ENCODE peak calls at places on chromosomes 2 and 18, in seven cellular contexts. B is SK-N-SH, Y is HCT116, V is HepG2, L is GM12878, M is K562, E is H1. K is an unnamed sample.

GRCh38 chr2:33426666-33427231 is 49.7 kb upstream of the RASGRP3 start:
- DNase-seq in L (no peak), V (peak; percentile 23), E (no peak), B (no peak), Y (no peak), M (no peak), K (peak; percentile 70)

GRCh38 chr18:26383454-26384270 is 157.4 kb downstream of the TAF4B start:
- DNase-seq in Y (peak; percentile 52), E (no peak), M (peak; percentile 48), B (peak; percentile 40), V (peak; percentile 35), L (peak; percentile 15), K (peak; percentile 67)

GRCh38 chr2:106566050-106566449 is 78.9 kb downstream of the CD8B2 start:
- DNase-seq in M (no peak), E (no peak), B (no peak), Y (no peak), L (no peak), V (peak; percentile 21), K (peak; percentile 6)

GRCh38 chr2:34266908-34267697 is 668.0 kb upstream of the FAM98A start:
- DNase-seq in E (no peak), Y (no peak), B (no peak), V (no peak), M (no peak), L (peak; percentile 42), K (no peak)

GRCh38 chr2:52732849-52733395 is 1034.7 kb upstream of the CHAC2 start:
- DNase-seq in V (no peak), L (no peak), E (no peak), Y (no peak), M (no peak), B (no peak), K (no peak)

GRCh38 chr2:54902763-54903162 is 147.5 kb downstream of the RTN4 start:
- DNase-seq in M (no peak), V (no peak), Y (no peak), E (no peak), L (no peak), B (no peak), K (no peak)

GRCh38 chr2:154623819-154624218 is 74.7 kb upstream of the KCNJ3 start:
- DNase-seq in L (no peak), M (no peak), Y (peak; percentile 56), V (peak; percentile 42), B (peak; percentile 32), E (peak; percentile 10), K (peak; percentile 0)

GRCh38 chr2:191740776-191741175 is 62.8 kb downstream of the NABP1 start:
- DNase-seq in L (no peak), B (no peak), Y (no peak), V (no peak), M (no peak), E (no peak), K (no peak)

GRCh38 chr18:79912409-79912991 is 39.0 kb downstream of the SLC66A2 start:
- DNase-seq in L (no peak), B (no peak), Y (no peak), M (no peak), E (no peak), V (no peak), K (no peak)

GRCh38 chr2:120591572-120591971 is 144.1 kb upstream of the GLI2 start:
- DNase-seq in E (no peak), B (no peak), M (no peak), L (no peak), V (no peak), Y (no peak), K (no peak)

GRCh38 chr2:62672601-62673000 is 32.9 kb upstream of the EHBP1 start:
- DNase-seq in B (no peak), L (no peak), V (peak; percentile 83), E (peak; percentile 36), Y (no peak), M (no peak), K (peak; percentile 70)

GRCh38 chr2:48415765-48416515 is 114.0 kb upstream of the STON1 start:
- DNase-seq in L (no peak), B (no peak), Y (no peak), V (peak; percentile 88), E (no peak), M (no peak), K (no peak)

GRCh38 chr18:28041366-28041765 is 135.6 kb downstream of the CDH2 start:
- DNase-seq in V (no peak), L (no peak), E (no peak), B (peak; percentile 22), M (no peak), Y (no peak), K (peak; percentile 53)

GRCh38 chr2:78913284-78913683 is 112.2 kb upstream of the REG3G start:
- DNase-seq in V (no peak), E (no peak), Y (no peak), B (no peak), M (no peak), L (no peak), K (no peak)

GRCh38 chr2:38748857-38749804 is 2.0 kb downstream of the SRSF7 start:
- DNase-seq in B (no peak), E (no peak), Y (no peak), V (no peak), L (no peak), M (no peak), K (no peak)

GRCh38 chr18:60331890-60332289 is 40.7 kb downstream of the MC4R start:
- DNase-seq in M (no peak), B (no peak), Y (no peak), V (no peak), L (no peak), E (no peak), K (no peak)

GRCh38 chr2:86337235-86338099 is at the start of gene REEP1:
- DNase-seq in Y (no peak), B (peak; percentile 87), E (no peak), V (no peak), L (no peak), M (no peak), K (no peak)

GRCh38 chr2:45755585-45756330 is 104.3 kb downstream of the PRKCE start:
- DNase-seq in M (no peak), B (no peak), Y (no peak), V (no peak), L (no peak), E (no peak), K (peak; percentile 90)

GRCh38 chr2:200308421-200309295 is 2.2 kb downstream of the SPATS2L start:
- DNase-seq in B (no peak), V (no peak), M (no peak), E (no peak), L (no peak), Y (no peak), K (peak; percentile 63)

GRCh38 chr2:229921101-229921891 is 513 bp downstream of the TRIP12 start:
- DNase-seq in M (peak; percentile 60), V (peak; percentile 80), B (peak; percentile 79), Y (peak; percentile 22), L (no peak), E (no peak), K (peak; percentile 58)

GRCh38 chr2:9630001-9630749 is 622 bp downstream of the YWHAQ start:
- DNase-seq in M (no peak), Y (peak; percentile 19), E (peak; percentile 43), B (peak; percentile 92), L (no peak), V (peak; percentile 73), K (peak; percentile 53)

GRCh38 chr2:19857806-19858205 is 44.0 kb downstream of the TTC32 start:
- DNase-seq in E (no peak), Y (no peak), B (no peak), M (no peak), L (no peak), V (no peak), K (no peak)

GRCh38 chr2:7773362-7773973 is 856.3 kb downstream of the RNF144A start:
- DNase-seq in L (peak; percentile 91), E (no peak), M (no peak), Y (peak; percentile 0), V (no peak), B (no peak), K (no peak)

GRCh38 chr2:85326406-85326945 is 1.3 kb downstream of the TGOLN2 start:
- DNase-seq in B (no peak), L (no peak), Y (no peak), V (peak; percentile 52), M (peak; percentile 65), E (no peak), K (peak; percentile 43)

GRCh38 chr2:69395866-69396265 is 8.8 kb upstream of the GFPT1 start:
- DNase-seq in L (no peak), M (no peak), B (no peak), V (no peak), Y (no peak), E (no peak), K (peak; percentile 7)

GRCh38 chr2:17177094-17177493 is 341.1 kb downstream of the RAD51AP2 start:
- DNase-seq in L (no peak), B (no peak), M (no peak), E (no peak), V (no peak), Y (no peak), K (no peak)
- H2AFZ ChIP-seq in L (no peak overlapping the region), B (no peak overlapping the region), M (no peak overlapping the region), E (no peak overlapping the region), V (no peak overlapping the region), Y (no peak overlapping the region), K (no peak overlapping the region)

DNA sequence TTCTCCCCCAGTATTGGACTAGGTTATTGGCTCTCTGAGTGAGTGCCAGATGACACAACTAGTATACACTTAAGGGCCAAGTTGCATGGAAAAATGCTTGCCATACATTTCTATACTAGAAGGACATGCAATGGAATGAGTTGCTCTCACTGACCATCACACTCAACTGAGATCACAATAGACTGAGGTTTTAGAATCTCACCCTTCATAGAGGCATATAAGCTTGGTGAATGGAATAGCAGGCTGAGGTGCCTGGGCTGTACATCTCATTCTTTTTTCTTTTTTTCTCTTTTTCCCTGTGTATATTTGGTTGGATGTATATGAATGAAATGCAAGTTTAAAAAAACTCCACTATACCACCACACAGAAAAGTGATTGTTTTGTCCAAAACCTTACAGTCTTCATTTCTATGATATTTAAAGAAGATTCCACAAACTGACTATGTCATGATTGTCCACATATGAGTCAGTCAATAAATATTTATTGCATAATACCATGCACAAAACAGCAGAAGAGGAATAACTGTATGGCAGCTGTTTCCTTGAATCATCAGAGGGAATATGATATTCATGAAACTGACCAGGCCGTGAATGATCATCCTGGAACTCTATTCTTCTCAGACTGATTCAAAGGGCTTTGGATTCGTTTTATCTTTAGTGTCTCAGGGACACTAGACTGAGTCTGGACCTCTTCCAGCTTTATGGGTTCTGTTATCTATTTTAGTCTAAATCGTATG is 122.5 kb upstream of the STK17B start:
- DNase-seq in L (no peak), V (no peak), E (no peak), B (no peak), Y (no peak), M (no peak), K (peak; percentile 96)
- TF ChIP-seq RAD21 in L (no peak), V (no peak), E (no peak), B (no peak), Y (no peak), M (no peak), K (peak; percentile 11)

DNA sequence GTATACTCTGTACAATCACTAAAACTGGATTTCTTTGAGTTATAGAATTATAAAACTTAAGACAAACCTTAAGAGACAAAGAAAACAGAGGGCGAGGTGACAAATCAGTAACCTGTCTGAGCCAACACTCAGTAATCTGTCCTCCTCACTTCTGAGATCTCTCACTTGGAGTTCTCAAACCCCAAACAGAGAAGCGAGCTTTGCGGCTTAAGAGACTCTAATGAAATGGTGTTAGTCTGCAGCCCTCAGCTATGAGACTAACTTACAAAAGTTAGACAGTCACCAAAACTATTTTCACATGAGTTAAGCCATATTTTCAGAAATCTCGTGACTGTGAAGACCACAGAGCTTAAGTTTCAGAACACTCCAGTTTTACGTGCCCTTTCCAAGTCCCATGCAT is 140.6 kb downstream of the TMX3 start:
- DNase-seq in Y (no peak), M (no peak), E (no peak), L (no peak), B (no peak), V (no peak), K (no peak)
- H2AFZ ChIP-seq in Y (no peak overlapping the region), M (no peak overlapping the region), E (no peak overlapping the region), L (no peak overlapping the region), B (no peak overlapping the region), V (no peak overlapping the region), K (no peak overlapping the region)

GRCh38 chr18:58302811-58303210 is 258.8 kb downstream of the NEDD4L start:
- DNase-seq in M (no peak), B (no peak), Y (no peak), E (no peak), L (no peak), V (no peak), K (no peak)
- TF ChIP-seq RAD21 in M (no peak), B (no peak), Y (no peak), E (peak; percentile 1), L (peak; percentile 34), V (no peak), K (no peak)

K was measured in IMR-90.